ENCODE peak calls at places on chromosomes 6 and 20, in four cellular contexts. Z is Karpas-422, O is endothelial cell of umbilical vein, Q is transverse colon. F is an unnamed sample.

GRCh38 chr6:25404693-25405169 is 125.6 kb downstream of the CARMIL1 start:
- DNase-seq in Z (no peak), Q (peak; percentile 56), O (peak; percentile 6), F (no peak)

GRCh38 chr6:146911635-146912034 is 292.6 kb upstream of the STXBP5 start:
- DNase-seq in O (no peak), Z (no peak), Q (no peak), F (no peak)

GRCh38 chr6:105819774-105820173 is 266.4 kb upstream of the PRDM1 start:
- DNase-seq in Z (no peak), Q (no peak), O (no peak), F (no peak)

GRCh38 chr6:127458817-127459216 is 372 bp downstream of the KIAA0408 start:
- DNase-seq in O (no peak), Q (no peak), Z (no peak), F (no peak)

GRCh38 chr6:162331911-162332310 is 395.7 kb downstream of the PRKN start:
- DNase-seq in Q (no peak), O (no peak), Z (no peak), F (no peak)

GRCh38 chr6:32852018-32852843 is 1.3 kb downstream of the TAP1 start:
- DNase-seq in Q (peak; percentile 68), O (no peak), Z (peak; percentile 80), F (no peak)

GRCh38 chr6:45438849-45439406 is 61.2 kb upstream of the SUPT3H start:
- DNase-seq in Z (no peak), Q (no peak), O (peak; percentile 65), F (no peak)

GRCh38 chr20:7627734-7628663 is 312.3 kb downstream of the HAO1 start:
- DNase-seq in Z (no peak), Q (no peak), O (peak; percentile 99), F (no peak)

GRCh38 chr6:14001329-14002012 is 76.7 kb downstream of the RNF182 start:
- DNase-seq in Z (no peak), Q (no peak), O (no peak), F (no peak)

GRCh38 chr6:16486661-16487060 is 248.3 kb downstream of the GMPR start:
- DNase-seq in O (no peak), Q (no peak), Z (no peak), F (no peak)

GRCh38 chr6:135250751-135251356 is 69.7 kb downstream of the MYB start:
- DNase-seq in Z (no peak), O (no peak), Q (peak; percentile 45), F (no peak)
- H3K4me3 ChIP-seq in Z (no peak overlapping the region), O (no peak overlapping the region), Q (no peak overlapping the region), F (no peak overlapping the region)

DNA sequence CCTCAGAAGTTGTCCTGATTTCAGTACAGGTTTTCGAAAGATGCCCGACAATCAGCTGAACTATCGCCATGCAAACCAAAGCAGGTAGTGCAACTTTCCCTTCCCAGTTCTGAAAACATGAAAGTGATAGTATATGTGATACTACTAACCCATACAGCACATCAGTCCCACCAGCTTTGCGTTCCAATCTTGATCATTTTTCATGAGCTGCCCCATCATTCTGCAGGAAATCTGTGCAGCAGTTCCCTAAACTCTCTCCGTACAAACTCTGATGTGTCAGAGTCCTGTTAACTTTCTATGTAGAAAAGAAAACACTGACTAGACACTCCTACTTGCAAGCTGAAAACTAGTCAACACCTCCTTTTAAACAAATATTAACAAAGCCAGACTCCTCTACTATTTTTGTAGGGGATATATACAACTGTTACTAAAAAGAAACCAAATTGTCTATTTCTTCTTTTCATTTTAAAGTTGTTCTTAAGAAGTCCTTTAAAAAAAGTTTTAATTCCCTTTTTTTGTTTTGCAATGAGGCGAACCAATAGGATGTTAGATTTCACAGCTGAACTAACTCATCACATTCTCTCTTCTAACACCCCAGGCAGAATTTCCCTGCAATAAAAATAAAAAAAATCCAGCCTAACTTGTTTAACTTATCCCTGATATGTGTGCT is 99.6 kb upstream of the DST start:
- DNase-seq in Z (no peak), O (no peak), Q (no peak), F (no peak)
- H3K4me3 ChIP-seq in Z (no peak overlapping the region), O (no peak overlapping the region), Q (peak overlapping the region; percentile 28), F (no peak overlapping the region)

GRCh38 chr6:138241381-138241780 is 23.1 kb upstream of the PBOV1 start:
- DNase-seq in O (no peak), Z (no peak), Q (no peak), F (no peak)
- H3K4me3 ChIP-seq in O (no peak overlapping the region), Z (no peak overlapping the region), Q (no peak overlapping the region), F (no peak overlapping the region)

DNA sequence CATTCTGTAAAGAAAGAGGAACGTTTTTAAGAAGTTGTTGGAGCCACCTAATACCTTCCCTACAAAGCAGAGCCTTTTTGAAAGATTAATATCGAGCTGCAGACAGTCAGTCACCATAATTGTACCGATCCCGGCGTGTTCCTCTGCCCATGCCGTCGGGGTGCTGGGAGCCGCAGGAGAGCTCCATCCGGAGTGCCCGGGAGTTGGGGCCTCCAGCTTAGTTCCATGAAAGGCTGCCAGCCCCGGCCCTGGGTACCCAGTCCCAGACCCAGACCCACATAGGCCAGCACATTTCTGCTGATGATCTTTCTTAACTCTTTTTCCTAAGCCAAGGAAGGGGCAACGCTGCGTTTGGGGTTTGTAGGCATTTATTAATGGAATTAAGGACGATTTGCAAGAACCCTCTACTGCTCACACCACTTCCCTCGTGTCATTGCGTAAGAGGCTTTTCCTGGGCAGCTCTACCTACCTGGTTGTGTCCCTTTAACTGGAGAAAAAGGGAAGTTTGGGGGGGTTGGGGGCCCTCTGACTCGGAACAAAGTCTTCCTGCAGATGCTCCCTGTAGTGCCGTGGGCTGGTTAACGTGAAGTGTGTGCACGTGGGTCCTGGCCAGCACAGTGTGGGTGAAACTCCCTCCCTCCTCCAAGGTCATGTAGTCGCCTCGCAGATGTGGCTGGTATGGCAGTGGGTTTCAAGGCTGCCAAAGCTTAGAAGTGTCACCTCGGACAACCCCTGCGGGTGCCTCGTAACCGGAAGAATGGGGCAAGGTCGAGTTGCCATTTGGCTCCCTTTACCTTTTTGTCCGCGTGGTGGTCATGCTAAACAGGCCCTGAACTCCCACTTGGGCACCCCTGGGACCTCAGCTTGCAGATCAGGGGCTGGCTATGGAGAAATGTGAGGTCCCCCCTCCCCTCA is 54.3 kb upstream of the APCDD1L start:
- DNase-seq in O (no peak), Q (no peak), Z (no peak), F (no peak)
- H3K4me3 ChIP-seq in O (no peak overlapping the region), Q (no peak overlapping the region), Z (no peak overlapping the region), F (no peak overlapping the region)

F was measured in esophagus squamous epithelium.